ENCODE peak calls at places on chromosomes 5 and 9, in eight cellular contexts. S is stomach, R is breast epithelium, C is sigmoid colon, M is HepG2, B is HCT116, V is GM23338, A is transverse colon. Q is an unnamed sample.

GRCh38 chr9:33117306-33117705 is 40.8 kb upstream of the SMU1 start:
- DNase-seq in S (no peak), R (no peak), C (no peak), M (no peak), B (no peak), V (no peak), A (no peak), Q (no peak)

GRCh38 chr5:1545126-1545797 is 21.5 kb upstream of the LPCAT1 start:
- DNase-seq in S (no peak), R (no peak), C (peak; percentile 14), M (no peak), B (no peak), V (no peak), A (no peak), Q (no peak)

GRCh38 chr5:35229076-35230042 is 928 bp downstream of the PRLR start:
- DNase-seq in S (peak; percentile 68), R (no peak), C (no peak), M (peak; percentile 58), B (no peak), V (peak; percentile 87), A (peak; percentile 62), Q (peak; percentile 17)

GRCh38 chr9:17135578-17135904 is 701 bp downstream of the CNTLN start:
- DNase-seq in S (no peak), R (peak; percentile 20), C (no peak), M (no peak), B (no peak), V (peak; percentile 66), A (no peak), Q (no peak)

GRCh38 chr9:121372239-121372562 is 2.2 kb upstream of the STOM start:
- DNase-seq in S (no peak), R (no peak), C (no peak), M (no peak), B (no peak), V (no peak), A (no peak), Q (no peak)

GRCh38 chr9:749712-750111 is 91.8 kb upstream of the DMRT1 start:
- DNase-seq in S (no peak), R (no peak), C (peak; percentile 44), M (no peak), B (no peak), V (no peak), A (peak; percentile 45), Q (peak; percentile 68)

GRCh38 chr5:167050568-167051214 is 1240.8 kb upstream of the WWC1 start:
- DNase-seq in S (no peak), R (no peak), C (no peak), M (no peak), B (no peak), V (peak; percentile 79), A (no peak), Q (no peak)

GRCh38 chr9:137745541-137745991 is 126.8 kb downstream of the EHMT1 start:
- DNase-seq in S (no peak), R (no peak), C (no peak), M (peak; percentile 15), B (peak; percentile 19), V (no peak), A (peak; percentile 63), Q (peak; percentile 77)

GRCh38 chr9:114198249-114199040 is 43.1 kb downstream of the COL27A1 start:
- DNase-seq in S (no peak), R (no peak), C (no peak), M (no peak), B (no peak), V (no peak), A (no peak), Q (no peak)

GRCh38 chr5:33340195-33340594 is 100.6 kb upstream of the TARS1 start:
- DNase-seq in S (no peak), R (no peak), C (no peak), M (no peak), B (no peak), V (peak; percentile 76), A (no peak), Q (no peak)

GRCh38 chr9:14270358-14271077 is 43.4 kb downstream of the NFIB start:
- DNase-seq in S (no peak), R (no peak), C (peak; percentile 75), M (no peak), B (no peak), V (no peak), A (no peak), Q (no peak)

GRCh38 chr9:14269911-14270310 is 44.0 kb downstream of the NFIB start:
- DNase-seq in S (no peak), R (no peak), C (no peak), M (no peak), B (no peak), V (no peak), A (no peak), Q (no peak)

GRCh38 chr9:14271078-14271673 is 42.8 kb downstream of the NFIB start:
- DNase-seq in S (peak; percentile 56), R (no peak), C (peak; percentile 85), M (peak; percentile 64), B (no peak), V (peak; percentile 47), A (peak; percentile 40), Q (no peak)

GRCh38 chr9:14275331-14275730 is 38.6 kb downstream of the NFIB start:
- DNase-seq in S (no peak), R (no peak), C (no peak), M (no peak), B (no peak), V (no peak), A (no peak), Q (no peak)

GRCh38 chr9:14272924-14273528 is 40.9 kb downstream of the NFIB start:
- DNase-seq in S (no peak), R (no peak), C (no peak), M (no peak), B (no peak), V (no peak), A (no peak), Q (no peak)
- H3K4me3 ChIP-seq in S (no peak overlapping the region), R (no peak overlapping the region), C (no peak overlapping the region), M (no peak overlapping the region), B (no peak overlapping the region), V (peak overlapping the region; percentile 11), A (no peak overlapping the region), Q (no peak overlapping the region)

DNA sequence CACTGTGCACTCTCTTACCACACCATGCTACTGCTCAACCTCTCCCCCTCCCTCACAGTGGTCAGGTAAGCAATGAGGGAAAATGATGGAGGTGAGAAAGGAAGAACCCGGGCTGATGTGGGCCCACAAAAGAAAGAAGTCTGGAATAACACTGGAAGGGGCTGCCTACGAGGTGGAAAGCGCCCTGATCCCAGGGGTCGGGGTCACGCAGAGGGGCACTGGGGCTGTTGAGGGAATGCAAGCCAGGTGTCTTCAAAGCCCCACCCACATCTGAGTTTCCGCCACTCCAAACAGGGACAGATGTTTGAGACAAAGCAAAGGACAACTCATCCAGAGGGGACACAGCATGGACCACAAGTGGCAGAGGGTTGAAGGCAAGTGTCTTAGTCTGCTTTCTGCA is 4.2 kb downstream of the TNIP1 start:
- DNase-seq in S (no peak), R (no peak), C (no peak), M (no peak), B (no peak), V (no peak), A (no peak), Q (no peak)
- TF ChIP-seq POLR2AphosphoS5 in S (no peak), R (no peak), C (no peak), M (no peak), B (no peak), V (no peak), A (no peak), Q (no peak)

DNA sequence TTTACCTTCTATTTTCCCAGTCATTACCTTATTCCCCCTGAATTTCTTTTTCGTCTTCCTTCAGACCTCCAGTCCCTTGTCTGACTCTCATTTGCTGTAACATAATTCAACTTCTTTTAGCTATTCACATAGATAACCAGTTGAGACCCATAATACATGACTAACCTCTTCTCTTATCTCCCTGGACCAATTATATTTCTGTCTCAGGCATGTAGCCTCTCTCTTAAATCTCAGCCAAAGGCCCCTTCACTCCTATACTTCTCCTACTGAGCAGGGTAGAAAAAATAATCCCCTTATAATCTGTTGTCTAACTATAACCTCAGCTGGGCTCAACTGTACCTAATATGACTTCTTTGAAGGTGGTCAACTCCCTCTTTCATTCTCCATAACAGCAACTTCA is 20.9 kb downstream of the RANBP6 start:
- DNase-seq in S (no peak), R (no peak), C (no peak), M (no peak), B (no peak), V (no peak), A (no peak), Q (no peak)
- TF ChIP-seq CTCF in S (no peak), R (no peak), C (no peak), M (no peak), B (no peak), V (no peak), A (no peak), Q (no peak)

GRCh38 chr5:173324115-173325001 is 3.9 kb downstream of the STC2 start:
- DNase-seq in S (peak; percentile 76), R (no peak), C (peak; percentile 94), M (no peak), B (no peak), V (no peak), A (peak; percentile 81), Q (no peak)

GRCh38 chr5:173327948-173328895 is at the start of gene STC2:
- DNase-seq in S (peak; percentile 73), R (peak; percentile 95), C (peak; percentile 83), M (peak; percentile 96), B (peak; percentile 95), V (peak; percentile 99), A (peak; percentile 26), Q (peak; percentile 31)

GRCh38 chr5:173327084-173327947 is 898 bp downstream of the STC2 start:
- DNase-seq in S (no peak), R (no peak), C (no peak), M (no peak), B (no peak), V (no peak), A (no peak), Q (no peak)

GRCh38 chr5:173325091-173325698 is 3.0 kb downstream of the STC2 start:
- DNase-seq in S (no peak), R (no peak), C (no peak), M (no peak), B (no peak), V (no peak), A (no peak), Q (no peak)

DNA sequence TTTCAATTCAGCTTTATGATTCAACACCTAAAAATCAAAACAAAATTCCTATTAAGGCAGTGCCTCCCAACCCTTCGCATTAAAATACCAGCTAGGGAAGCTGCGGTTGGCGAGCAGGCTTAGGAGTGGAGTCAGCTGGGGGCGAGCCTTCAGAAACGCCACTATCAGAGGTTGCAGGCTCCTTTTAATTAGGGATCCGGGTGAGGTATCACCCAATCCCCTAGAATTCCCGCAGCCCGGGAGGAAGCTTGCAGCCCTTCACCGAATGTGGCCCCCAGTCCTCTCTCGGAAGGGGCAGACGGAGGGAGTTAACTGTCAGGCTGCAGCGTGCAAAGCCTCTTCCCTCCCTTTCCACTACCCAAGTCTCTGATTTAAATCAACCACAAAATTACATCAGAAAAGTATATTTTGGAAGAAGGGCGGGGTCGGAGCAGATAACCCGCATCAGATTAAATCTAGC is 1.7 kb downstream of the STC2 start:
- DNase-seq in S (no peak), R (no peak), C (no peak), M (no peak), B (no peak), V (no peak), A (no peak), Q (no peak)
- H3K4me3 ChIP-seq in S (peak overlapping the region; percentile 50), R (peak overlapping the region; percentile 25), C (peak overlapping the region; percentile 46), M (peak overlapping the region; percentile 88), B (peak overlapping the region; percentile 96), V (peak overlapping the region; percentile 99), A (no peak overlapping the region), Q (no peak overlapping the region)

GRCh38 chr9:75452512-75452911 is 364.2 kb downstream of the OSTF1 start:
- DNase-seq in S (no peak), R (peak; percentile 27), C (no peak), M (no peak), B (no peak), V (no peak), A (no peak), Q (no peak)
- TF ChIP-seq POLR2AphosphoS5 in S (no peak), R (no peak), C (no peak), M (no peak), B (no peak), V (no peak), A (no peak), Q (no peak)